ENCODE peak calls at places on chromosomes 11 and 22, in seven cellular contexts. X is H1, B is HepG2, G is SK-N-SH, D is K562, Z is GM12878, E is NT2/D1. N is an unnamed sample.

GRCh38 chr11:86243377-86243776 is 1.2 kb upstream of the EED start:
- DNase-seq in X (no peak), B (no peak), G (no peak), D (no peak), Z (no peak), E (no peak), N (no peak)

GRCh38 chr22:30347255-30347892 is 9.3 kb downstream of the SF3A1 start:
- DNase-seq in X (no peak), B (no peak), G (no peak), D (no peak), Z (no peak), E (no peak), N (no peak)

GRCh38 chr11:125807909-125808308 is 20.0 kb downstream of the PATE3 start:
- DNase-seq in X (no peak), B (no peak), G (no peak), D (no peak), Z (no peak), E (no peak), N (no peak)

GRCh38 chr11:134442246-134442645 is 30.2 kb upstream of the B3GAT1 start:
- DNase-seq in X (no peak), B (no peak), G (no peak), D (no peak), Z (no peak), E (no peak), N (no peak)

GRCh38 chr11:134755535-134755934 is 343.5 kb upstream of the B3GAT1 start:
- DNase-seq in X (no peak), B (no peak), G (no peak), D (no peak), Z (no peak), E (no peak), N (no peak)

GRCh38 chr11:104043678-104044239 is 7.3 kb downstream of the DDI1 start:
- DNase-seq in X (no peak), B (no peak), G (no peak), D (no peak), Z (no peak), E (no peak), N (no peak)

GRCh38 chr22:45576273-45576625 is 73.6 kb downstream of the FBLN1 start:
- DNase-seq in X (no peak), B (no peak), G (no peak), D (no peak), Z (no peak), E (no peak), N (no peak)

GRCh38 chr22:37733625-37734401 is 37.0 kb downstream of the TRIOBP start:
- DNase-seq in X (no peak), B (no peak), G (no peak), D (no peak), Z (no peak), E (no peak), N (no peak)

GRCh38 chr11:126186708-126187481 is 24.6 kb downstream of the RPUSD4 start:
- DNase-seq in X (no peak), B (peak; percentile 87), G (no peak), D (no peak), Z (no peak), E (no peak), N (no peak)

GRCh38 chr11:130675456-130675855 is 227.0 kb downstream of the ADAMTS15 start:
- DNase-seq in X (no peak), B (no peak), G (no peak), D (no peak), Z (no peak), E (no peak), N (no peak)

GRCh38 chr11:103633819-103634590 is 402.4 kb upstream of the DDI1 start:
- DNase-seq in X (no peak), B (no peak), G (no peak), D (no peak), Z (no peak), E (no peak), N (no peak)

GRCh38 chr22:22948651-22949611 is 61.3 kb downstream of the IGLL5 start:
- DNase-seq in X (no peak), B (no peak), G (no peak), D (peak; percentile 42), Z (no peak), E (no peak), N (no peak)

GRCh38 chr11:119114351-119114750 is 7.0 kb upstream of the HINFP start:
- DNase-seq in X (no peak), B (no peak), G (no peak), D (no peak), Z (no peak), E (no peak), N (no peak)

GRCh38 chr11:96259053-96259837 is 83.8 kb downstream of the MAML2 start:
- DNase-seq in X (no peak), B (no peak), G (no peak), D (no peak), Z (no peak), E (no peak), N (no peak)

GRCh38 chr11:45795379-45795778 is 9.6 kb upstream of the SLC35C1 start:
- DNase-seq in X (peak; percentile 43), B (no peak), G (no peak), D (peak; percentile 81), Z (no peak), E (no peak), N (no peak)
- TF ChIP-seq YY1 in X (no peak), B (no peak), G (no peak), D (no peak), Z (no peak), E (no peak), N (no peak)

DNA sequence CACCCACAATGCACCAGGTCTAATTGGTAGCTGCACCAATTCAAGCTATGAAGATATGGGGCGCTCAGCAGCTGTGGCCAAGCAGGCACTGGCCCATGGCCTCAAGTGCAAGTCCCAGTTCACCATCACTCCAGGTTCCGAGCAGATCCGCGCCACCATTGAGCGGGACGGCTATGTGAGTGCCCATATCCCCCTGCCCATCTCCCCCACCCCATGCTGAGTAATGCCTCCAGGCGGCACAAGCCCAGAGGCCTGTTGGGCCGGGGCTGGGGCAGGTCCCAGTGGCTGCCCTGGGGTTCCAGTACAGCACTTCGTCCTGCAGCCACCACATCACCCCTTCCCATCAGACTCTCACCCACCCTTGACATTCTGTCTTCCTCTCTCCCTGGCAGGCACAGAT is 21.5 kb downstream of the POLR3H start:
- DNase-seq in X (no peak), B (no peak), G (no peak), D (no peak), Z (no peak), E (no peak), N (no peak)
- TF ChIP-seq YY1 in X (no peak), B (no peak), G (no peak), D (no peak), Z (no peak), E (no peak), N (no peak)

DNA sequence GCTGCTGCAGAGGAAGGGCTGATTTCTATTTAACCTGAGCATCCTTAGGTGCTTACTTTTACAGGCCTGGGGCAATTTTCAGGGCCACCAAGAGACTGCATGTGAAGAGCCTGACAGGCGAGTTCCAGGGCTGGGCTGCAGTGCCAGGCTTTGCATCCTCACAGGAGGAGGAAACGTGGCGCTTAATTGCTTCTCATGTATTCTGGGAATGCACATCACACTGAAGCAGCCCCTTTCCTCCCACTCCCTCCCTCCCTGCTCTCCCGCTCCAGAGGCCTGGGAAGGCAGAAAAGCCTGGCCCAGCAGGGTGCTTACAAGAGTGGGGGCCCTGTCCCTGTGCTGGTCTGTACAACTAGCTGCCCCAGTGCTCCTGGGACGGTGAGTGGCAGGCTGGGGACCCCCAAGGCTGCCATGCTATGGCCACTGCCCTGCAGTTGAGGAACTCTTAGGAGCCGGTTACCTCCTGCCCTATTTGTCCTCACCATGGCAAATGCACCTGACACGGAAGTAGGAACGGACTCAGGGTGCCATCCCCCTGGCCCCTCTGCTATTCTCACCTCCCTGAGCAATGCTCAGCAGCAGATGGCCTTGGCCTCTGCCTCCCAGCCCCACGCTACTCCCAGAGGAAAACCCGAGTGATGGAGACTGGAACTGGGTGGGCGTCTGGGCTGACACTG is 105.0 kb downstream of the CTTN start:
- DNase-seq in X (no peak), B (no peak), G (no peak), D (no peak), Z (no peak), E (no peak), N (no peak)
- TF ChIP-seq YY1 in X (no peak), B (no peak), G (no peak), D (no peak), Z (no peak), E (no peak), N (no peak)

GRCh38 chr11:123235687-123236261 is 40.7 kb upstream of the CLMP start:
- DNase-seq in X (no peak), B (no peak), G (no peak), D (no peak), Z (no peak), E (no peak), N (peak; percentile 43)

GRCh38 chr11:123235117-123235686 is 40.2 kb upstream of the CLMP start:
- DNase-seq in X (peak; percentile 89), B (peak; percentile 9), G (peak; percentile 68), D (peak; percentile 73), Z (no peak), E (no peak), N (peak; percentile 38)

GRCh38 chr11:123233280-123233977 is 38.4 kb upstream of the CLMP start:
- DNase-seq in X (no peak), B (no peak), G (no peak), D (no peak), Z (peak; percentile 34), E (no peak), N (no peak)

GRCh38 chr11:123231777-123232176 is 36.7 kb upstream of the CLMP start:
- DNase-seq in X (no peak), B (no peak), G (no peak), D (no peak), Z (no peak), E (no peak), N (no peak)

GRCh38 chr11:123233978-123234340 is 38.9 kb upstream of the CLMP start:
- DNase-seq in X (no peak), B (no peak), G (no peak), D (no peak), Z (no peak), E (no peak), N (no peak)
- TF ChIP-seq YY1 in X (no peak), B (no peak), G (no peak), D (no peak), Z (no peak), E (no peak), N (no peak)